ENCODE peak calls at places on chromosomes 16 and 17, in six cellular contexts. C is A549, P is NT2/D1, M is prostate gland, A is skeletal muscle cell, Y is WERI-Rb-1. B is an unnamed sample.

GRCh38 chr16:67460961-67461360 is 20.0 kb downstream of the ATP6V0D1 start:
- DNase-seq in C (no peak), P (no peak), M (no peak), A (no peak), Y (no peak), B (no peak)

GRCh38 chr16:54687043-54687655 is 243.5 kb upstream of the IRX5 start:
- DNase-seq in C (no peak), P (no peak), M (no peak), A (no peak), Y (no peak), B (no peak)

GRCh38 chr17:72388765-72389473 is 268.1 kb downstream of the SOX9 start:
- DNase-seq in C (peak; percentile 87), P (no peak), M (no peak), A (no peak), Y (peak; percentile 41), B (no peak)

GRCh38 chr17:8868529-8868951 is 1.1 kb upstream of the PIK3R6 start:
- DNase-seq in C (no peak), P (no peak), M (no peak), A (no peak), Y (no peak), B (no peak)

GRCh38 chr17:56656961-56657360 is 63.5 kb downstream of the NOG start:
- DNase-seq in C (no peak), P (no peak), M (no peak), A (no peak), Y (no peak), B (no peak)

GRCh38 chr17:32783602-32784001 is 93.3 kb downstream of the MYO1D start:
- DNase-seq in C (peak; percentile 61), P (peak; percentile 9), M (peak; percentile 31), A (no peak), Y (no peak), B (peak; percentile 45)

GRCh38 chr17:77319211-77320031 is 178.7 kb downstream of the SEC14L1 start:
- DNase-seq in C (peak; percentile 95), P (no peak), M (peak; percentile 95), A (peak; percentile 73), Y (peak; percentile 10), B (no peak)

GRCh38 chr16:87956771-87957279 is 5.6 kb downstream of the BANP start:
- DNase-seq in C (peak; percentile 32), P (no peak), M (no peak), A (no peak), Y (peak; percentile 45), B (no peak)

GRCh38 chr16:79767597-79768280 is 167.2 kb upstream of the MAF start:
- DNase-seq in C (no peak), P (no peak), M (peak; percentile 47), A (no peak), Y (no peak), B (no peak)

GRCh38 chr17:17681744-17682292 is 560 bp downstream of the RAI1 start:
- DNase-seq in C (no peak), P (no peak), M (peak; percentile 39), A (no peak), Y (peak; percentile 53), B (no peak)

GRCh38 chr17:45287526-45288264 is 25.8 kb upstream of the SPATA32 start:
- DNase-seq in C (no peak), P (no peak), M (no peak), A (no peak), Y (peak; percentile 89), B (no peak)

GRCh38 chr17:61479493-61480413 is 27.5 kb downstream of the TBX4 start:
- DNase-seq in C (no peak), P (no peak), M (no peak), A (no peak), Y (no peak), B (no peak)

GRCh38 chr17:76994237-76994637 is 126.0 kb downstream of the MGAT5B start:
- DNase-seq in C (no peak), P (no peak), M (no peak), A (no peak), Y (no peak), B (no peak)

GRCh38 chr16:75264999-75265910 is 13.8 kb upstream of the BCAR1 start:
- DNase-seq in C (no peak), P (no peak), M (peak; percentile 53), A (no peak), Y (no peak), B (no peak)

GRCh38 chr16:72401079-72401361 is 229.1 kb upstream of the PMFBP1 start:
- DNase-seq in C (no peak), P (no peak), M (no peak), A (no peak), Y (no peak), B (no peak)

GRCh38 chr17:35097776-35098175 is 21.9 kb downstream of the RAD51D start:
- DNase-seq in C (no peak), P (no peak), M (no peak), A (no peak), Y (no peak), B (no peak)

GRCh38 chr17:76700290-76700626 is 10.5 kb downstream of the MXRA7 start:
- DNase-seq in C (no peak), P (no peak), M (no peak), A (no peak), Y (no peak), B (no peak)

GRCh38 chr17:76018801-76019200 is 8.3 kb downstream of the EVPL start:
- DNase-seq in C (no peak), P (no peak), M (no peak), A (no peak), Y (no peak), B (no peak)

GRCh38 chr16:8963010-8963824 is 489 bp downstream of the USP7 start:
- DNase-seq in C (no peak), P (no peak), M (no peak), A (no peak), Y (no peak), B (no peak)

GRCh38 chr16:56637814-56638750 is at the start of gene MT1A:
- DNase-seq in C (peak; percentile 23), P (no peak), M (peak; percentile 30), A (no peak), Y (no peak), B (no peak)

GRCh38 chr16:85682516-85682915 is 6.2 kb downstream of the GINS2 start:
- DNase-seq in C (no peak), P (no peak), M (no peak), A (no peak), Y (no peak), B (no peak)

GRCh38 chr16:66491716-66492064 is 58.2 kb downstream of the TK2 start:
- DNase-seq in C (no peak), P (no peak), M (no peak), A (no peak), Y (no peak), B (no peak)

GRCh38 chr16:64864232-64864803 is 257.5 kb downstream of the CDH11 start:
- DNase-seq in C (no peak), P (no peak), M (no peak), A (peak; percentile 93), Y (no peak), B (no peak)

GRCh38 chr17:17400070-17400469 is 76.7 kb upstream of the MED9 start:
- DNase-seq in C (no peak), P (no peak), M (no peak), A (no peak), Y (no peak), B (no peak)

GRCh38 chr17:12507046-12507445 is 158.6 kb upstream of the MYOCD start:
- DNase-seq in C (no peak), P (no peak), M (no peak), A (no peak), Y (no peak), B (no peak)

GRCh38 chr17:48954300-48954755 is 9.7 kb upstream of the SNF8 start:
- DNase-seq in C (peak; percentile 66), P (peak; percentile 33), M (no peak), A (peak; percentile 41), Y (peak; percentile 94), B (peak; percentile 27)

GRCh38 chr16:80704751-80705150 is 99.6 kb downstream of the CDYL2 start:
- DNase-seq in C (no peak), P (no peak), M (peak; percentile 3), A (no peak), Y (no peak), B (no peak)

GRCh38 chr17:58224315-58224714 is 5.3 kb upstream of the MKS1 start:
- DNase-seq in C (peak; percentile 47), P (no peak), M (no peak), A (peak; percentile 34), Y (no peak), B (no peak)

GRCh38 chr16:27237229-27238015 is 31.1 kb downstream of the NSMCE1 start:
- DNase-seq in C (no peak), P (no peak), M (no peak), A (no peak), Y (peak; percentile 39), B (no peak)